ENCODE peak calls at places on chromosomes 11 and 22, in nine cellular contexts. Q, K, X, L, F, E, T, D and S are unnamed samples.

GRCh38 chr22:40332319-40332781 is 13.9 kb upstream of the ADSL start:
- DNase-seq in Q (no peak), K (no peak), X (no peak), L (no peak), F (no peak), E (no peak), T (no peak), D (no peak), S (no peak)

GRCh38 chr11:3135491-3136440 is 29.3 kb downstream of the OSBPL5 start:
- DNase-seq in Q (no peak), K (no peak), X (no peak), L (no peak), F (no peak), E (no peak), T (peak), D (no peak), S (no peak)

GRCh38 chr22:44023404-44024287 is 456 bp upstream of the PARVB start:
- DNase-seq in Q (peak), K (peak), X (peak), L (no peak), F (peak), E (peak), T (no peak), D (peak), S (no peak)

GRCh38 chr11:287821-288327 is 1.1 kb upstream of the PGGHG start:
- DNase-seq in Q (no peak), K (no peak), X (peak), L (peak), F (no peak), E (no peak), T (peak), D (no peak), S (no peak)

GRCh38 chr11:85277693-85278092 is 349.5 kb downstream of the DLG2 start:
- DNase-seq in Q (no peak), K (no peak), X (no peak), L (no peak), F (no peak), E (no peak), T (no peak), D (no peak), S (no peak)

GRCh38 chr11:127643659-127644058 is 643.1 kb upstream of the KIRREL3 start:
- DNase-seq in Q (no peak), K (no peak), X (no peak), L (no peak), F (no peak), E (no peak), T (no peak), D (no peak), S (no peak)

GRCh38 chr11:60970369-60970774 is 1.1 kb upstream of the CD6 start:
- DNase-seq in Q (peak), K (peak), X (peak), L (peak), F (peak), E (peak), T (no peak), D (peak), S (peak)

GRCh38 chr22:47207387-47207786 is 444.9 kb downstream of the TBC1D22A start:
- DNase-seq in Q (no peak), K (no peak), X (no peak), L (no peak), F (no peak), E (no peak), T (peak), D (no peak), S (no peak)

GRCh38 chr11:83990160-83990733 is 704.1 kb upstream of the CCDC90B start:
- DNase-seq in Q (no peak), K (no peak), X (no peak), L (no peak), F (no peak), E (no peak), T (peak), D (no peak), S (no peak)

GRCh38 chr11:62922653-62923371 is 1.6 kb upstream of the CHRM1 start:
- DNase-seq in Q (peak), K (no peak), X (no peak), L (no peak), F (no peak), E (no peak), T (no peak), D (no peak), S (peak)

GRCh38 chr11:18064450-18065048 is 18.5 kb upstream of the TPH1 start:
- DNase-seq in Q (no peak), K (no peak), X (no peak), L (no peak), F (no peak), E (no peak), T (no peak), D (no peak), S (no peak)

GRCh38 chr11:68825603-68826002 is 16.1 kb downstream of the CPT1A start:
- DNase-seq in Q (peak), K (peak), X (no peak), L (peak), F (peak), E (peak), T (no peak), D (peak), S (peak)

GRCh38 chr11:12963051-12963450 is 46.1 kb upstream of the RASSF10 start:
- DNase-seq in Q (no peak), K (no peak), X (no peak), L (no peak), F (no peak), E (no peak), T (no peak), D (no peak), S (no peak)

GRCh38 chr22:33883561-33883960 is 36.7 kb downstream of the LARGE1 start:
- DNase-seq in Q (peak), K (peak), X (no peak), L (no peak), F (no peak), E (no peak), T (no peak), D (no peak), S (no peak)

GRCh38 chr22:25365491-25366261 is 146.2 kb downstream of the CRYBB2 start:
- DNase-seq in Q (no peak), K (no peak), X (no peak), L (no peak), F (no peak), E (no peak), T (peak), D (no peak), S (no peak)

GRCh38 chr22:28282346-28282745 is 363.3 kb upstream of the PITPNB start:
- DNase-seq in Q (no peak), K (no peak), X (no peak), L (no peak), F (no peak), E (no peak), T (no peak), D (no peak), S (no peak)

GRCh38 chr11:63802637-63803414 is 10.4 kb upstream of the SPINDOC start:
- DNase-seq in Q (no peak), K (peak), X (no peak), L (no peak), F (no peak), E (no peak), T (no peak), D (no peak), S (no peak)

GRCh38 chr11:47917643-47918369 is 62.6 kb upstream of the PTPRJ start:
- DNase-seq in Q (peak), K (peak), X (no peak), L (no peak), F (peak), E (peak), T (peak), D (no peak), S (peak)

GRCh38 chr11:119797736-119798135 is 68.7 kb upstream of the NECTIN1 start:
- DNase-seq in Q (peak), K (no peak), X (no peak), L (no peak), F (no peak), E (no peak), T (no peak), D (no peak), S (no peak)

GRCh38 chr11:78244546-78245315 is 56.0 kb downstream of the USP35 start:
- DNase-seq in Q (no peak), K (no peak), X (no peak), L (no peak), F (no peak), E (no peak), T (no peak), D (no peak), S (no peak)

GRCh38 chr11:76824083-76824939 is 36.4 kb upstream of the ACER3 start:
- DNase-seq in Q (peak), K (no peak), X (no peak), L (no peak), F (no peak), E (no peak), T (no peak), D (no peak), S (no peak)

GRCh38 chr11:8286886-8287285 is 23.2 kb upstream of the LMO1 start:
- DNase-seq in Q (no peak), K (no peak), X (no peak), L (no peak), F (no peak), E (peak), T (peak), D (no peak), S (no peak)

GRCh38 chr22:41822289-41823057 is 10.4 kb upstream of the SREBF2 start:
- DNase-seq in Q (peak), K (peak), X (no peak), L (no peak), F (peak), E (peak), T (no peak), D (peak), S (peak)

GRCh38 chr22:38069372-38070249 is 12.4 kb downstream of the PICK1 start:
- DNase-seq in Q (no peak), K (no peak), X (no peak), L (no peak), F (no peak), E (no peak), T (peak), D (no peak), S (peak)

GRCh38 chr22:41030891-41031290 is 61.5 kb upstream of the EP300 start:
- DNase-seq in Q (no peak), K (no peak), X (no peak), L (no peak), F (no peak), E (no peak), T (no peak), D (no peak), S (no peak)

GRCh38 chr11:77093056-77093891 is 9.4 kb upstream of the OMP start:
- DNase-seq in Q (no peak), K (no peak), X (no peak), L (no peak), F (no peak), E (no peak), T (peak), D (no peak), S (no peak)